ENCODE peak calls at places on chromosome 14, in five cellular contexts. O, D, X, S and P are unnamed samples.

GRCh38 chr14:89681086-89682018 is 264.3 kb upstream of the FOXN3 start:
- DNase-seq in X (no peak), D (no peak), S (no peak), O (no peak), P (no peak)

GRCh38 chr14:91444335-91445020 is 26.9 kb upstream of the CCDC88C start:
- DNase-seq in D (no peak), X (no peak), O (no peak), S (no peak), P (no peak)

GRCh38 chr14:60757617-60758016 is 23.1 kb downstream of the MNAT1 start:
- DNase-seq in O (no peak), S (no peak), D (peak; percentile 57), X (no peak), P (peak; percentile 92)

GRCh38 chr14:99462211-99462610 is 18.4 kb downstream of the SETD3 start:
- DNase-seq in S (no peak), X (no peak), D (no peak), O (no peak), P (no peak)

GRCh38 chr14:60618200-60618599 is 31.1 kb downstream of the SIX1 start:
- DNase-seq in O (no peak), S (no peak), D (no peak), X (no peak), P (no peak)

GRCh38 chr14:37124617-37125016 is 47.8 kb downstream of the SLC25A21 start:
- DNase-seq in X (no peak), D (no peak), O (no peak), S (no peak), P (no peak)

GRCh38 chr14:55858604-55859003 is 259.6 kb upstream of the PELI2 start:
- DNase-seq in X (no peak), O (no peak), S (no peak), D (no peak), P (no peak)

GRCh38 chr14:77037886-77038511 is 9.5 kb upstream of the IRF2BPL start:
- DNase-seq in D (peak; percentile 33), X (no peak), S (no peak), O (peak; percentile 49), P (no peak)

GRCh38 chr14:92280554-92281262 is 42.3 kb upstream of the SLC24A4 start:
- DNase-seq in O (no peak), D (no peak), X (no peak), S (no peak), P (no peak)

GRCh38 chr14:106039400-106039799 is 513.0 kb downstream of the TMEM121 start:
- DNase-seq in O (peak; percentile 16), X (no peak), S (no peak), D (no peak), P (peak; percentile 2)

GRCh38 chr14:52350445-52350844 is 36.3 kb downstream of the PTGER2 start:
- DNase-seq in S (no peak), O (no peak), X (no peak), D (no peak), P (no peak)

GRCh38 chr14:106174206-106174605 is 647.8 kb downstream of the TMEM121 start:
- DNase-seq in O (peak; percentile 56), S (no peak), D (no peak), X (no peak), P (no peak)

GRCh38 chr14:54291491-54292191 is 105.2 kb upstream of the CDKN3 start:
- DNase-seq in S (no peak), O (no peak), D (peak; percentile 54), X (no peak), P (no peak)

GRCh38 chr14:57480044-57480443 is 13.6 kb downstream of the CCDC198 start:
- DNase-seq in S (no peak), O (no peak), X (no peak), D (no peak), P (peak; percentile 56)

GRCh38 chr14:93683241-93683640 is 105.0 kb downstream of the PRIMA1 start:
- DNase-seq in X (no peak), O (no peak), S (no peak), D (no peak), P (peak; percentile 22)

GRCh38 chr14:23358042-23358441 is 5.4 kb upstream of the SLC22A17 start:
- DNase-seq in S (no peak), D (no peak), X (no peak), O (no peak), P (no peak)
- TF ChIP-seq CTCF in S (no peak), D (no peak), X (no peak), O (no peak), P (no peak)

GRCh38 chr14:102437997-102438922 is 71.3 kb downstream of the ANKRD9 start:
- DNase-seq in D (peak; percentile 81), S (peak; percentile 48), O (peak; percentile 47), X (peak; percentile 83), P (peak; percentile 76)
- TF ChIP-seq CTCF in D (peak; percentile 73), S (peak; percentile 75), O (peak; percentile 74), X (peak; percentile 71), P (peak; percentile 61)

DNA sequence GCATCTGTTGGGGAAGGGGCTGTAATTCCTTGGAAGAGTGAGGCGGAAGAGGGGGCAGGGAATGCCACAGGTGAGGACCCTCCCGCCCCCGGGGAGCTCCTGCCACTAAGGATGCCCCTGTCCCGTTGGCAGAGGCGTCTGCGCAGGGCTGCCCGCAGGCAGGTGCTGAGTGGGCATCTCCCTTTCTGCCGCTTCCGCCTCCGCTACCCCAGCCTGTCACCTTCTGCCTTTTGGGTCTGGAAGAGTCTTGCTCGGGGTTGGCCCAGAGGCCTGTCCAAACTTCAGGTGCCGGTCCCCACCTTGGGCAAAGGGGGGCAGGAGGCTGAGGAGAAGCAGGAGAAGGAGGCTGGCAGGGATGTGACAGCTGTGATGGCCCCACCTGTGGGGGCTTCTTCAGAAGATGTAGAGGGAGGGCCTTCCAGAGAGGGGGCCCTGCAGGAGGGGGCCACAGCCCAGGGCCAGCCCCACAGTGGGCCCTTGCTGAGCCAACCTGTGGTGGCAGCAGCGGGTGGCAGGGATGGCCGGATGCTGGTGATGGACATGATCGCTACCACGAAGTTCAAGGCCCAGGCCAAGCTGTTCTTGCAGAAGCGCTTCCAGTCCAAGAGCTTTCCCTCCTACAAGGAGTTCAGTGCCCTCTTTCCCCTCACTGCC is 10.0 kb downstream of the VRTN start:
- DNase-seq in X (no peak), D (no peak), O (no peak), S (no peak), P (no peak)
- TF ChIP-seq CTCF in X (no peak), D (no peak), O (no peak), S (no peak), P (no peak)

DNA sequence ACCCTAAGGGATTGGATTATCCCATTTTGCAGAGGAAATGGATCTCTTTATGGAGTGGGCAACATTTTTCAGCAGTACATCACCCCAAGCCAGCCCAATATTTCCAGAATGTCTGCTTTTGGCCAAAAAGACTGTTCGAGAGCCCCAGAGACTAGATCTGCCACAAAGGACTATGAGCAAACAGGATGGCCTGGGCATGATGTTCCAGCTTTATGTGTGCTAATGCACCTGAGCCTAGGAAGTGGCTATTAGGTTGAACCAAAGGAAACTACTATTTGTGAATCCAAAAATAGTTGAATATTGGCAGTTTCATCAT is 14.8 kb upstream of the PNMA1 start:
- DNase-seq in O (no peak), S (no peak), D (no peak), X (no peak), P (no peak)
- TF ChIP-seq CTCF in O (no peak), S (no peak), D (no peak), X (no peak), P (no peak)